ENCODE peak calls at places on chromosome 16, in six cellular contexts. Z is fibroblast of mammary gland; Y is activated CD4-positive, CD25-positive, alpha-beta regulatory T cell; V is NCI-H1436; N is stimulated activated CD4-positive, alpha-beta T cell treated with anti-CD3 and anti-CD28 coated beads, Interleukin-15, amount 100 ng/mL, for 1 hour; J is fibroblast of villous mesenchyme. G is an unnamed sample.

GRCh38 chr16:2867987-2868789 is 10.2 kb upstream of the PRSS22 start:
- DNase-seq in V (peak; percentile 88), Y (peak; percentile 81), Z (peak; percentile 92), J (peak; percentile 94), N (peak; percentile 96), G (peak; percentile 35)

GRCh38 chr16:13110124-13110796 is 208.9 kb downstream of the SHISA9 start:
- DNase-seq in Z (peak; percentile 75), N (no peak), J (peak; percentile 9), V (no peak), Y (no peak), G (no peak)

GRCh38 chr16:15779664-15780351 is 77.0 kb downstream of the MYH11 start:
- DNase-seq in Y (no peak), Z (no peak), J (no peak), V (no peak), N (no peak), G (no peak)

GRCh38 chr16:4690946-4691665 is 2.3 kb upstream of the NUDT16L1 start:
- DNase-seq in Y (no peak), N (no peak), V (no peak), Z (no peak), J (no peak), G (no peak)

GRCh38 chr16:53732296-53732929 is 28.5 kb downstream of the FTO start:
- DNase-seq in V (no peak), Z (no peak), J (no peak), N (no peak), Y (no peak), G (no peak)

GRCh38 chr16:59527206-59527997 is 793.3 kb upstream of the GOT2 start:
- DNase-seq in V (no peak), Z (no peak), Y (no peak), N (no peak), J (peak; percentile 11), G (no peak)

GRCh38 chr16:7380907-7381306 is 48.3 kb downstream of the RBFOX1 start:
- DNase-seq in J (no peak), Z (no peak), Y (no peak), V (no peak), N (no peak), G (no peak)

GRCh38 chr16:25996052-25996451 is 304.3 kb downstream of the HS3ST4 start:
- DNase-seq in N (no peak), V (no peak), Z (no peak), Y (no peak), J (no peak), G (no peak)

GRCh38 chr16:22189473-22190168 is 16.5 kb upstream of the EEF2K start:
- DNase-seq in J (peak; percentile 22), V (no peak), Z (peak; percentile 62), N (peak; percentile 81), Y (peak; percentile 89), G (no peak)

GRCh38 chr16:83930730-83931500 is 22.1 kb upstream of the OSGIN1 start:
- DNase-seq in N (no peak), V (no peak), Z (no peak), J (no peak), Y (no peak), G (no peak)

GRCh38 chr16:75238853-75239371 is 12.5 kb downstream of the BCAR1 start:
- DNase-seq in V (peak; percentile 39), Y (no peak), N (no peak), Z (peak; percentile 36), J (no peak), G (no peak)

GRCh38 chr16:71896688-71897368 is 1.5 kb downstream of the IST1 start:
- DNase-seq in V (no peak), Z (no peak), Y (no peak), J (no peak), N (no peak), G (no peak)

GRCh38 chr16:84806256-84806889 is 13.4 kb upstream of the CRISPLD2 start:
- DNase-seq in Y (no peak), J (peak; percentile 85), N (no peak), Z (peak; percentile 89), V (no peak), G (no peak)

GRCh38 chr16:86499889-86500707 is 10.2 kb upstream of the FOXF1 start:
- DNase-seq in N (no peak), Z (no peak), V (no peak), J (no peak), Y (no peak), G (no peak)

GRCh38 chr16:84236671-84237070 is 3.1 kb downstream of the KCNG4 start:
- DNase-seq in Y (no peak), N (no peak), V (no peak), Z (no peak), J (no peak), G (no peak)

GRCh38 chr16:79360267-79360666 is 240.3 kb downstream of the MAF start:
- DNase-seq in N (no peak), Y (no peak), Z (no peak), J (no peak), V (no peak), G (no peak)

GRCh38 chr16:51394401-51394800 is 243.3 kb upstream of the SALL1 start:
- DNase-seq in V (no peak), Z (no peak), Y (no peak), N (no peak), J (peak; percentile 55), G (no peak)

GRCh38 chr16:9072806-9073341 is 18.6 kb upstream of the HAPSTR1 start:
- DNase-seq in Z (peak; percentile 94), V (peak; percentile 67), J (peak; percentile 86), N (no peak), Y (no peak), G (no peak)

GRCh38 chr16:81401035-81401950 is 43.3 kb upstream of the CMIP start:
- DNase-seq in Z (peak; percentile 66), N (no peak), J (peak; percentile 47), V (peak; percentile 12), Y (no peak), G (no peak)

GRCh38 chr16:85238233-85238647 is 126.0 kb upstream of the CIBAR2 start:
- DNase-seq in V (no peak), N (no peak), Y (no peak), Z (peak; percentile 84), J (peak; percentile 85), G (no peak)